ENCODE peak calls at places on chromosomes 1 and 21, in eight cellular contexts. One of them, this sample, is unnamed.
A peak's percentile ranks its signal among the peaks of the same experiment; 100 is the strongest.

GRCh38 chr21:16196521-16197208 is 466.9 kb downstream of the USP25 start:
- DNase-seq in tibial artery: no peak
- DNase-seq in thoracic aorta: no peak
- DNase-seq in trophoblast cell: no peak
- DNase-seq in fibroblast of lung: peak; percentile 50
- DNase-seq in endothelial cell of umbilical vein: peak; percentile 80
- DNase-seq in fibroblast of pulmonary artery: peak; percentile 49
- DNase-seq in AG10803: peak; percentile 18
- DNase-seq in this sample: no peak

GRCh38 chr1:11707621-11708276 is 16.2 kb downstream of the DRAXIN start:
- DNase-seq in AG10803: no peak
- DNase-seq in fibroblast of pulmonary artery: no peak
- DNase-seq in trophoblast cell: no peak
- DNase-seq in thoracic aorta: no peak
- DNase-seq in endothelial cell of umbilical vein: no peak
- DNase-seq in tibial artery: no peak
- DNase-seq in fibroblast of lung: no peak
- DNase-seq in this sample: no peak

GRCh38 chr1:224302947-224303346 is 27.0 kb downstream of the NVL start:
- DNase-seq in fibroblast of pulmonary artery: no peak
- DNase-seq in trophoblast cell: no peak
- DNase-seq in thoracic aorta: no peak
- DNase-seq in AG10803: no peak
- DNase-seq in fibroblast of lung: no peak
- DNase-seq in tibial artery: no peak
- DNase-seq in endothelial cell of umbilical vein: no peak
- DNase-seq in this sample: no peak

GRCh38 chr21:32802954-32803353 is 31.4 kb upstream of the PAXBP1 start:
- DNase-seq in fibroblast of pulmonary artery: no peak
- DNase-seq in AG10803: no peak
- DNase-seq in trophoblast cell: no peak
- DNase-seq in thoracic aorta: no peak
- DNase-seq in tibial artery: no peak
- DNase-seq in fibroblast of lung: no peak
- DNase-seq in endothelial cell of umbilical vein: no peak
- DNase-seq in this sample: no peak

GRCh38 chr1:228373681-228374571 is 32.7 kb downstream of the TRIM11 start:
- DNase-seq in fibroblast of lung: no peak
- DNase-seq in fibroblast of pulmonary artery: no peak
- DNase-seq in trophoblast cell: no peak
- DNase-seq in endothelial cell of umbilical vein: no peak
- DNase-seq in AG10803: no peak
- DNase-seq in tibial artery: peak; percentile 67
- DNase-seq in thoracic aorta: no peak
- DNase-seq in this sample: no peak

GRCh38 chr1:228342627-228343210 is 63.9 kb downstream of the TRIM11 start:
- DNase-seq in endothelial cell of umbilical vein: no peak
- DNase-seq in fibroblast of lung: no peak
- DNase-seq in tibial artery: peak; percentile 43
- DNase-seq in AG10803: no peak
- DNase-seq in thoracic aorta: no peak
- DNase-seq in trophoblast cell: no peak
- DNase-seq in fibroblast of pulmonary artery: no peak
- DNase-seq in this sample: no peak

GRCh38 chr21:45098867-45099266 is 24.5 kb downstream of the ADARB1 start:
- DNase-seq in thoracic aorta: no peak
- DNase-seq in fibroblast of lung: no peak
- DNase-seq in AG10803: no peak
- DNase-seq in trophoblast cell: no peak
- DNase-seq in fibroblast of pulmonary artery: peak; percentile 36
- DNase-seq in endothelial cell of umbilical vein: peak; percentile 46
- DNase-seq in tibial artery: no peak
- DNase-seq in this sample: no peak

GRCh38 chr1:56866656-56867055 is 12.1 kb downstream of the C8A start:
- DNase-seq in AG10803: peak; percentile 91
- DNase-seq in trophoblast cell: no peak
- DNase-seq in fibroblast of pulmonary artery: peak; percentile 20
- DNase-seq in thoracic aorta: no peak
- DNase-seq in endothelial cell of umbilical vein: no peak
- DNase-seq in fibroblast of lung: peak; percentile 78
- DNase-seq in tibial artery: no peak
- DNase-seq in this sample: no peak

GRCh38 chr1:7013833-7014639 is 228.8 kb downstream of the CAMTA1 start:
- DNase-seq in endothelial cell of umbilical vein: no peak
- DNase-seq in trophoblast cell: no peak
- DNase-seq in thoracic aorta: no peak
- DNase-seq in fibroblast of lung: no peak
- DNase-seq in tibial artery: no peak
- DNase-seq in fibroblast of pulmonary artery: no peak
- DNase-seq in AG10803: no peak
- DNase-seq in this sample: no peak

GRCh38 chr1:233328661-233329498 is 1.4 kb downstream of the MAP3K21 start:
- DNase-seq in AG10803: no peak
- DNase-seq in thoracic aorta: no peak
- DNase-seq in fibroblast of pulmonary artery: no peak
- DNase-seq in tibial artery: no peak
- DNase-seq in fibroblast of lung: no peak
- DNase-seq in trophoblast cell: no peak
- DNase-seq in endothelial cell of umbilical vein: no peak
- DNase-seq in this sample: no peak

GRCh38 chr1:194333240-194333639 is 1146.8 kb upstream of the B3GALT2 start:
- DNase-seq in trophoblast cell: no peak
- DNase-seq in tibial artery: no peak
- DNase-seq in fibroblast of pulmonary artery: no peak
- DNase-seq in endothelial cell of umbilical vein: no peak
- DNase-seq in fibroblast of lung: no peak
- DNase-seq in AG10803: no peak
- DNase-seq in thoracic aorta: no peak
- DNase-seq in this sample: no peak

GRCh38 chr1:9766759-9767442 is 56.9 kb downstream of the CLSTN1 start:
- DNase-seq in fibroblast of pulmonary artery: peak; percentile 96
- DNase-seq in trophoblast cell: peak; percentile 99
- DNase-seq in tibial artery: no peak
- DNase-seq in AG10803: peak; percentile 100
- DNase-seq in thoracic aorta: no peak
- DNase-seq in endothelial cell of umbilical vein: no peak
- DNase-seq in fibroblast of lung: peak; percentile 100
- DNase-seq in this sample: peak; percentile 98

GRCh38 chr1:117022089-117022488 is 20.5 kb downstream of the CD101 start:
- DNase-seq in endothelial cell of umbilical vein: no peak
- DNase-seq in AG10803: no peak
- DNase-seq in thoracic aorta: no peak
- DNase-seq in trophoblast cell: no peak
- DNase-seq in fibroblast of pulmonary artery: no peak
- DNase-seq in tibial artery: no peak
- DNase-seq in fibroblast of lung: no peak
- DNase-seq in this sample: no peak

GRCh38 chr1:152495066-152495675 is 15.4 kb upstream of the LCE5A start:
- DNase-seq in thoracic aorta: no peak
- DNase-seq in tibial artery: no peak
- DNase-seq in fibroblast of lung: no peak
- DNase-seq in AG10803: peak; percentile 23
- DNase-seq in fibroblast of pulmonary artery: peak; percentile 22
- DNase-seq in trophoblast cell: peak; percentile 58
- DNase-seq in endothelial cell of umbilical vein: peak; percentile 21
- DNase-seq in this sample: no peak

GRCh38 chr1:202029727-202030126 is 19.3 kb downstream of the ELF3 start:
- DNase-seq in fibroblast of lung: no peak
- DNase-seq in endothelial cell of umbilical vein: no peak
- DNase-seq in fibroblast of pulmonary artery: no peak
- DNase-seq in AG10803: no peak
- DNase-seq in thoracic aorta: no peak
- DNase-seq in trophoblast cell: no peak
- DNase-seq in tibial artery: no peak
- DNase-seq in this sample: no peak

GRCh38 chr1:153799566-153800465 is 24.6 kb downstream of the SLC27A3 start:
- DNase-seq in fibroblast of pulmonary artery: no peak
- DNase-seq in trophoblast cell: no peak
- DNase-seq in AG10803: no peak
- DNase-seq in tibial artery: peak; percentile 63
- DNase-seq in fibroblast of lung: no peak
- DNase-seq in thoracic aorta: no peak
- DNase-seq in endothelial cell of umbilical vein: no peak
- DNase-seq in this sample: no peak

GRCh38 chr1:185200889-185201288 is 43.9 kb downstream of the SWT1 start:
- DNase-seq in thoracic aorta: no peak
- DNase-seq in fibroblast of pulmonary artery: no peak
- DNase-seq in AG10803: no peak
- DNase-seq in trophoblast cell: no peak
- DNase-seq in endothelial cell of umbilical vein: no peak
- DNase-seq in fibroblast of lung: no peak
- DNase-seq in tibial artery: no peak
- DNase-seq in this sample: no peak

GRCh38 chr1:147717706-147718097 is 42.7 kb downstream of the GJA5 start:
- DNase-seq in trophoblast cell: no peak
- DNase-seq in tibial artery: no peak
- DNase-seq in endothelial cell of umbilical vein: no peak
- DNase-seq in fibroblast of lung: no peak
- DNase-seq in AG10803: no peak
- DNase-seq in fibroblast of pulmonary artery: no peak
- DNase-seq in thoracic aorta: no peak
- DNase-seq in this sample: no peak

GRCh38 chr1:209577346-209577745 is 6.2 kb upstream of the CAMK1G start:
- DNase-seq in fibroblast of lung: no peak
- DNase-seq in trophoblast cell: no peak
- DNase-seq in tibial artery: no peak
- DNase-seq in endothelial cell of umbilical vein: peak; percentile 18
- DNase-seq in thoracic aorta: no peak
- DNase-seq in AG10803: peak; percentile 32
- DNase-seq in fibroblast of pulmonary artery: no peak
- DNase-seq in this sample: no peak

GRCh38 chr1:24893431-24893830 is 36.6 kb downstream of the RUNX3 start:
- DNase-seq in trophoblast cell: no peak
- DNase-seq in endothelial cell of umbilical vein: no peak
- DNase-seq in fibroblast of lung: no peak
- DNase-seq in tibial artery: peak; percentile 40
- DNase-seq in thoracic aorta: no peak
- DNase-seq in fibroblast of pulmonary artery: no peak
- DNase-seq in AG10803: no peak
- DNase-seq in this sample: no peak

GRCh38 chr1:20086800-20087199 is 16.8 kb downstream of the PLA2G5 start:
- DNase-seq in AG10803: no peak
- DNase-seq in fibroblast of lung: no peak
- DNase-seq in tibial artery: no peak
- DNase-seq in fibroblast of pulmonary artery: no peak
- DNase-seq in endothelial cell of umbilical vein: no peak
- DNase-seq in thoracic aorta: no peak
- DNase-seq in trophoblast cell: no peak
- DNase-seq in this sample: no peak

DNA sequence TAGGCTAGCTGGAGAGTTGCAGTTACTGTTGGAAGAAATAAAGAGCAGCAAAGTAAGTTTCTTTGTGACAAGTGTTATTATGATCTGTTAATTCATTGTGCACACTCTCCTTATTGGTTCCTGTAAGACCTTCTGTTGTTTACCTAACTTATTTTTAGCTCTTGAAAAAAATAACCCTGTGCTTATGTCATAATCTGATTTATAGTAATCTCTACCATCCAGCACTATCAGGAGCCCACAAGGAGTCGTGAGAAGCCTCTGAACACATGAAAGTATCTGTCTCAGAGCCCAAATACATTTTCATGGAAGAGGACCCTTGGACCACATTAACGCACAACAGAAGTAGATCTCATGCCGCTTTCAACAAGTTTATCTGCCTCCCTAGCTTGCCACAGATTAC is 45.8 kb downstream of the CENPF start:
- DNase-seq in AG10803: no peak
- DNase-seq in trophoblast cell: no peak
- DNase-seq in fibroblast of lung: no peak
- DNase-seq in fibroblast of pulmonary artery: no peak
- DNase-seq in endothelial cell of umbilical vein: no peak
- DNase-seq in thoracic aorta: no peak
- DNase-seq in tibial artery: no peak
- DNase-seq in this sample: no peak
- H3K4me3 ChIP-seq in AG10803: no peak overlapping the region
- H3K4me3 ChIP-seq in trophoblast cell: no peak overlapping the region
- H3K4me3 ChIP-seq in fibroblast of lung: no peak overlapping the region
- H3K4me3 ChIP-seq in fibroblast of pulmonary artery: no peak overlapping the region
- H3K4me3 ChIP-seq in endothelial cell of umbilical vein: no peak overlapping the region
- H3K4me3 ChIP-seq in thoracic aorta: no peak overlapping the region
- H3K4me3 ChIP-seq in tibial artery: no peak overlapping the region
- H3K4me3 ChIP-seq in this sample: no peak overlapping the region

GRCh38 chr1:40818264-40818961 is 34.8 kb downstream of the KCNQ4 start:
- DNase-seq in fibroblast of pulmonary artery: no peak
- DNase-seq in thoracic aorta: no peak
- DNase-seq in fibroblast of lung: peak; percentile 18
- DNase-seq in trophoblast cell: peak; percentile 27
- DNase-seq in tibial artery: no peak
- DNase-seq in endothelial cell of umbilical vein: no peak
- DNase-seq in AG10803: peak; percentile 4
- DNase-seq in this sample: no peak
- H3K4me3 ChIP-seq in fibroblast of pulmonary artery: peak overlapping the region; percentile 40
- H3K4me3 ChIP-seq in thoracic aorta: peak overlapping the region; percentile 56
- H3K4me3 ChIP-seq in fibroblast of lung: no peak overlapping the region
- H3K4me3 ChIP-seq in trophoblast cell: peak overlapping the region; percentile 55
- H3K4me3 ChIP-seq in tibial artery: peak overlapping the region; percentile 9
- H3K4me3 ChIP-seq in endothelial cell of umbilical vein: peak overlapping the region; percentile 4
- H3K4me3 ChIP-seq in AG10803: peak overlapping the region; percentile 50
- H3K4me3 ChIP-seq in this sample: peak overlapping the region; percentile 29

DNA sequence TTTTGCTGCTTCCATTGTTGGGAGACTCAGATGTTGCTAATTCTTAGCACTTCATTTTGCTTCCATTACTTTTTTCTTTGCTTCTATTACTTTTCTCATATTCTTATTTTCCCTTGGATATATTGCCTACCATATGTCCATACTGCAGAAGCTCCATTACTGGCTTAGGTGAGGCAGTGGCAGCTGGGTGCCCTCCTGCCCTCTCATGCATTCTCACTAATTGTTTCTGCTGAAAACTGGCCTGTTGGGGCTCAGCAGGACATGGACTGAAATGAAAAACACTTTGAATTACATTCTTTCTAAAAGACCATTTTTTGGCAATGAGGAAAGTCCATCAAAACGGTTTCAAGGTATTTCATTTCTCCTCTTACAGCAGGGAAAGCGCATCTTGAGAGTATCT is 122.9 kb downstream of the MAST2 start:
- DNase-seq in endothelial cell of umbilical vein: no peak
- DNase-seq in AG10803: no peak
- DNase-seq in fibroblast of lung: no peak
- DNase-seq in thoracic aorta: no peak
- DNase-seq in tibial artery: no peak
- DNase-seq in trophoblast cell: no peak
- DNase-seq in fibroblast of pulmonary artery: no peak
- DNase-seq in this sample: no peak
- H3K4me3 ChIP-seq in endothelial cell of umbilical vein: no peak overlapping the region
- H3K4me3 ChIP-seq in AG10803: no peak overlapping the region
- H3K4me3 ChIP-seq in fibroblast of lung: no peak overlapping the region
- H3K4me3 ChIP-seq in thoracic aorta: no peak overlapping the region
- H3K4me3 ChIP-seq in tibial artery: no peak overlapping the region
- H3K4me3 ChIP-seq in trophoblast cell: no peak overlapping the region
- H3K4me3 ChIP-seq in fibroblast of pulmonary artery: no peak overlapping the region
- H3K4me3 ChIP-seq in this sample: no peak overlapping the region

DNA sequence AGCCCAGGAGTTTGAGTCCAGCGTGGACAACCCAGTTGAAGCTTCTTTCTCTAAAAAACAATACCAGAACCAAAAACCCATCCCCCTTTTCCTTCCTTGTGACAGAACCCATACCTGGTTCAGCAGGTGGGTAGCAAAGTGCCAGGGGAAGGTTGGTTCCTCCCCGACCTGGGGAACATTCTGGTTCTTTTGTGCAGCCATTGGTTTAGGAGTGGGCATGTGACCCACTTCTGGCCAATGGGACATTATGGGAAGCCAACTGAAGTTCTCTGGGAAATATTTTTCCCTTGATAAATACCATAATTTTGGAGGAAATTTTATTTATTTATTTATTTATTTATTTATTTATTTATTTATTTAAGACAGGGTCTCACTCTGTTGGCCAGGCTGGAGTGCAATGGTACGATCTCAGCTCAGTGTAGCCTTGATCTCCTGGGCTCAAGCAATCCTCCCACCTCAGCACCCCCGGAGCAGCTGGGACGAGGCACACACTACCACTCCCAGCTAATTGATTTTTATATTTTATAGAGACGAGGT is 15.8 kb upstream of the MAPKAPK2 start:
- DNase-seq in thoracic aorta: no peak
- DNase-seq in trophoblast cell: no peak
- DNase-seq in tibial artery: no peak
- DNase-seq in endothelial cell of umbilical vein: no peak
- DNase-seq in AG10803: no peak
- DNase-seq in fibroblast of lung: no peak
- DNase-seq in fibroblast of pulmonary artery: no peak
- DNase-seq in this sample: no peak
- H3K4me3 ChIP-seq in thoracic aorta: no peak overlapping the region
- H3K4me3 ChIP-seq in trophoblast cell: no peak overlapping the region
- H3K4me3 ChIP-seq in tibial artery: no peak overlapping the region
- H3K4me3 ChIP-seq in endothelial cell of umbilical vein: no peak overlapping the region
- H3K4me3 ChIP-seq in AG10803: no peak overlapping the region
- H3K4me3 ChIP-seq in fibroblast of lung: no peak overlapping the region
- H3K4me3 ChIP-seq in fibroblast of pulmonary artery: no peak overlapping the region
- H3K4me3 ChIP-seq in this sample: no peak overlapping the region

This sample was measured in astrocyte of the cerebellum.